ENCODE peak calls at places on chromosomes 7 and 10, in ten cellular contexts. C is spleen, G is suprapubic skin, I is endothelial cell of umbilical vein, H is GM12878, O is SK-N-SH, Q is HCT116, P is transverse colon, Y is upper lobe of left lung, D is H1. T is an unnamed sample.

GRCh38 chr7:108146070-108146842 is 16.1 kb upstream of the LAMB4 start:
- DNase-seq in C (no peak), G (no peak), I (peak; percentile 80), H (peak; percentile 12), O (peak; percentile 69), Q (peak; percentile 69), P (peak; percentile 63), Y (peak; percentile 40), D (peak; percentile 77), T (peak; percentile 78)

GRCh38 chr7:73892003-73892975 is 31.3 kb downstream of the TMEM270 start:
- DNase-seq in C (no peak), G (no peak), I (peak; percentile 53), H (no peak), O (no peak), Q (no peak), P (peak; percentile 39), Y (no peak), D (no peak), T (no peak)

GRCh38 chr7:122965306-122965705 is 30.2 kb downstream of the TAS2R16 start:
- DNase-seq in C (no peak), G (no peak), I (no peak), H (no peak), O (no peak), Q (no peak), P (no peak), Y (no peak), D (no peak), T (no peak)

GRCh38 chr10:26621889-26622681 is 75.4 kb upstream of the PDSS1 start:
- DNase-seq in C (peak; percentile 90), G (no peak), I (no peak), H (no peak), O (peak; percentile 56), Q (no peak), P (peak; percentile 67), Y (peak; percentile 90), D (peak; percentile 62), T (peak; percentile 73)

GRCh38 chr10:84329094-84329611 is 764 bp downstream of the CCSER2 start:
- DNase-seq in C (peak; percentile 75), G (no peak), I (peak; percentile 62), H (no peak), O (peak; percentile 40), Q (no peak), P (peak; percentile 38), Y (peak; percentile 51), D (no peak), T (no peak)

GRCh38 chr7:131011976-131012375 is 278.0 kb upstream of the KLF14 start:
- DNase-seq in C (no peak), G (no peak), I (peak; percentile 15), H (no peak), O (no peak), Q (no peak), P (no peak), Y (no peak), D (no peak), T (no peak)

GRCh38 chr10:67723601-67724000 is 27.6 kb upstream of the CTNNA3 start:
- DNase-seq in C (no peak), G (no peak), I (no peak), H (no peak), O (no peak), Q (no peak), P (no peak), Y (no peak), D (no peak), T (no peak)

GRCh38 chr10:111078505-111079185 is 1.8 kb downstream of the ADRA2A start:
- DNase-seq in C (no peak), G (no peak), I (no peak), H (no peak), O (no peak), Q (no peak), P (no peak), Y (no peak), D (peak; percentile 54), T (no peak)

GRCh38 chr10:60910543-60910942 is 33.4 kb downstream of the RHOBTB1 start:
- DNase-seq in C (no peak), G (no peak), I (peak; percentile 85), H (no peak), O (no peak), Q (no peak), P (no peak), Y (peak; percentile 67), D (no peak), T (no peak)

GRCh38 chr7:28291559-28291958 is 111.0 kb upstream of the JAZF1 start:
- DNase-seq in C (no peak), G (no peak), I (no peak), H (no peak), O (no peak), Q (no peak), P (no peak), Y (no peak), D (peak; percentile 70), T (no peak)
- TF ChIP-seq POLR2AphosphoS5 in C (no peak), G (no peak), I (no peak), H (no peak), O (no peak), Q (no peak), P (no peak), Y (no peak), D (no peak), T (no peak)

DNA sequence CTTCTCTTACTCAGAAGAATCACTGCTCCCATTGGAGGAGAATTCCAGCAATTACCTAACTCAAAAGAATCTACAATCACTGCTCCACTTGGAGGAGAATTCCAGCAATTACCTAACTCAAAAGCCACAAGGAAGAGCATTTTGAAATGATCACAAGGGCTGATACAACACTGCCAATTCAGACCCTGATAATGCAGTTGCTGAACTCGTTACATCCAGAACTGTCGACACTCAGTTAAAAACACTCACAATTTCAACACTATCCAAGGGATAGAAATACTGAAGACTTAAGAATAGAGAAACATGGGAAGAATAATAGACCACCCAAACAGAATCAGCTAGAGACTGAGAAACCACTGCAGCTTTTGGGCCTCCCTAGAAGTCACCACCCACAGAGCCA is 27.8 kb downstream of the AFAP1L2 start:
- DNase-seq in C (no peak), G (no peak), I (no peak), H (no peak), O (no peak), Q (no peak), P (no peak), Y (no peak), D (no peak), T (no peak)
- H3K4me1 ChIP-seq in C (peaks cover 4% of the 10 kb centered on the region), G (peaks cover 19% of the 10 kb centered on the region), I (peaks cover 23% of the 10 kb centered on the region), H (no peaks in the 10 kb centered on the region), O (peaks cover 14% of the 10 kb centered on the region), Q (no peaks in the 10 kb centered on the region), P (peaks cover 6% of the 10 kb centered on the region), Y (no peaks in the 10 kb centered on the region), D (no peaks in the 10 kb centered on the region), T (peaks cover 23% of the 10 kb centered on the region)

DNA sequence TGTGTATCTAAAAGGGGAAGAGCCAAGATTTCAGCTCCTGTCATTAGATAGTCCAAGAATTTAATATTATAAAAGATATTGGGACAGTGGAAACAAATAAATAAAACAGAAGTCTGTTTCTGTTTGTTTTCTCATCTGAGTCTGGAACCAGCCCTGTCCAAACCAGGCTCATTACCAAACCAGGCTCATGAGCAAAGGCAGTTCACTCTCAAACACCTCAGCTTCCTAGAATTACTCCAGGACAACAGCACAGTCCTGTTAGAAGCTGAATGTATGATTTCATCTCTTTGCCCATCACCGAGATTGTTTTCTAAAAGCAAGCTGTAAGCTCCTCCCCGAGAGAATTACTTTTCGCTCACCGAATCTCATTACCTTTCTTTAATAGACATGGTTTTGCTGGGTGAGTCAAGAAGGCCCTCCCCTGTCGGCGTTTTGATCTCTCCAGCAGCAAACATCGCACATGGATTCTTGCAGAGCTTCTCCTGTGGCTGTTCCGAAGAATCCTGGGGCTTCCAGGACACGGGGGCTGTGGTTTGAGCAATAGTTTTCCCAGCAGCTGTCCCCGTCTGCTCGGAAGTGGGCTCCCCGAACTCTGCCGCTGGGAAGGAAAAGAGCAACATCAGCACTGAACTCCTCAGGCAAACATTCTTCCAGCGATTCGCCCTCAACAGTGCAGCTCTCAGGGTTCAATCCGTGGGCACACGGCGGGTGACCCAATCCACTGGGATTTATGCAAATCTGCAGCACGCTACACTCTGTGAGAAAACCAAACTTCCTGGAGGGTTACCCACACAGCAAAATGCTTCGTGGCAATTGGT is 112.5 kb downstream of the SVIL start:
- DNase-seq in C (no peak), G (no peak), I (no peak), H (no peak), O (no peak), Q (no peak), P (peak; percentile 9), Y (no peak), D (no peak), T (no peak)
- H3K27ac ChIP-seq in C (peak overlapping the region; percentile 16), G (no peak overlapping the region), I (no peak overlapping the region), H (no peak overlapping the region), O (no peak overlapping the region), Q (no peak overlapping the region), P (peak overlapping the region; percentile 36), Y (peak overlapping the region; percentile 32), D (no peak overlapping the region), T (peak overlapping the region; percentile 66)

DNA sequence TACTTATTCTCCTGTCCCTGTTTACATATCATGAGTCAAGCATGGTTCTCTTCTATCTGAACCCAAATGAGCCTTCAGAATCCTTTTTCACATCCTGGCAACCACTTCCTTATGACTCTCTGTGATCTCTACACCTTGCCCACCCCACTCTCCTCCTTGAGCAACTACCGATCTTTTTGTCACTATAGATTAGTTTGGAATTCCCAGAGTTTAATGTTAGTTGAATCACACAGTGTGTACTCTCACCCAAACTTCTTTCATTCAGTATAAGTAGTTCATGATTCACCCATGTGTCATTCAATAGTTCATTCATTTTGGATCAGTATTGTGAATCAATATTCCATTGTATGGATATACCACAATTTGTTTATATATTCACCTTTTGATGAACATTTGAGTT is 55.3 kb downstream of the TFAM start:
- DNase-seq in C (no peak), G (no peak), I (no peak), H (no peak), O (no peak), Q (no peak), P (no peak), Y (no peak), D (no peak), T (no peak)
- TF ChIP-seq POLR2AphosphoS5 in C (no peak), G (no peak), I (no peak), H (no peak), O (no peak), Q (no peak), P (no peak), Y (no peak), D (no peak), T (no peak)

DNA sequence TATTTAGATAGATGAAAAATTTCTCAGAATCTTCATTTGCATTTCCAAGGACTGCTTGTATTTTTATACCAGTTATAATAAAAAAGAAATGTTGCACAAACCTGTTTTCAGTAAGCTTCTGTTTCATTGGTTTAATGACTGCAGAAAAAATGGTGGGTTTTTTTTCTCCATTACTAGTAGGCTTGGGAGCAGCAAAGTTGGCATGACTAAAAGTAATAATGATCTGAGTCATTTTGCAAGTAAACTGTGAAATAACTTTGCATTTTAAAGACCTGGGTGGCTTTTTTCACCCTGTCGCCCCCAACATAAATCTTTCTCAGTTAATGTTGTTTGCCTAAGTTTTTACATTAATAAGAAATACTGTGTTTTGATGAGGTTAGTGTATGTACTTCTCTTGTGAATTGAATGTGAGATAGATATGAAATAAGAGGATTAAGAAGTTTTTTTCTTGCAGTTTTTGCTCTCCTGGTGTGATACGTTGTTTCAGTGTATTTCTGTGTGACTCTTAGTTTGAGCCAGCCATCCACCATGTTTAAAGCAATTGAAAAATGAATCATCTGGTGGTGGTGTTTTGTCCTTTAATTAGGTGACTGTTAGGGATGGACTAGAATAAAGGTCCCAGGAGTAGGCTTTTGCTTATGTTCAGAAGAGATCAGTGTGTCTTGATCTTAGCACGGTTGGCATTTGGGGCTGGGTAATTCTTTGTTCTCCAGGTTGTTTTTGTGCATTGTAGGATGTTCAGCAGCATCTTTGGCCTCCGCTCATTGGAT is 1.8 kb downstream of the GNAI1 start:
- DNase-seq in C (no peak), G (no peak), I (peak; percentile 38), H (no peak), O (no peak), Q (no peak), P (no peak), Y (no peak), D (no peak), T (no peak)
- H3K4me1 ChIP-seq in C (no peaks in the 10 kb centered on the region), G (peaks cover 51% of the 10 kb centered on the region), I (peaks cover 17% of the 10 kb centered on the region), H (no peaks in the 10 kb centered on the region), O (peaks cover 25% of the 10 kb centered on the region), Q (peaks cover 70% of the 10 kb centered on the region), P (peaks cover 23% of the 10 kb centered on the region), Y (peaks cover 24% of the 10 kb centered on the region), D (no peaks in the 10 kb centered on the region), T (peaks cover 25% of the 10 kb centered on the region)